ENCODE peak calls at places on chromosomes 5 and 9, in nine cellular contexts. L is sigmoid colon, D is upper lobe of left lung, H is A549, W is transverse colon, B is tibial nerve, C is esophagus muscularis mucosa, R is stomach, O is GM12878. J is an unnamed sample.

GRCh38 chr9:83596899-83597504 is 25.9 kb upstream of the IDNK start:
- DNase-seq in R (no peak), W (peak; percentile 29), L (no peak), B (no peak), O (no peak), D (no peak), C (no peak), H (peak; percentile 42), J (peak; percentile 24)

GRCh38 chr5:58184910-58185309 is 275.0 kb downstream of the PLK2 start:
- DNase-seq in W (no peak), B (no peak), O (no peak), C (no peak), D (no peak), R (no peak), H (no peak), L (no peak), J (no peak)

GRCh38 chr5:119022017-119022745 is 33.8 kb upstream of the DTWD2 start:
- DNase-seq in H (peak; percentile 18), B (no peak), D (no peak), R (no peak), C (no peak), L (no peak), W (no peak), O (no peak), J (no peak)

GRCh38 chr5:126884269-126884819 is 107.4 kb downstream of the LMNB1 start:
- DNase-seq in R (no peak), B (no peak), D (no peak), O (no peak), L (no peak), H (no peak), W (no peak), C (no peak), J (no peak)

GRCh38 chr5:36108758-36109245 is 42.1 kb upstream of the UGT3A2 start:
- DNase-seq in L (no peak), C (no peak), R (no peak), O (no peak), W (no peak), D (no peak), B (no peak), H (no peak), J (no peak)

GRCh38 chr9:126693428-126693931 is 79.8 kb downstream of the LMX1B start:
- DNase-seq in L (peak; percentile 58), D (no peak), H (no peak), C (no peak), R (no peak), W (no peak), O (no peak), B (no peak), J (no peak)

GRCh38 chr9:110029422-110029814 is 178.5 kb downstream of the C9orf152 start:
- DNase-seq in H (peak; percentile 23), L (no peak), B (no peak), O (no peak), R (no peak), W (no peak), D (peak; percentile 23), C (no peak), J (no peak)

GRCh38 chr5:113361701-113362100 is 73.1 kb downstream of the TSSK1B start:
- DNase-seq in O (no peak), R (no peak), D (no peak), W (no peak), H (no peak), L (no peak), B (no peak), C (no peak), J (no peak)

GRCh38 chr5:156497816-156498215 is 170.9 kb downstream of the SGCD start:
- DNase-seq in B (no peak), C (no peak), W (no peak), O (no peak), L (no peak), R (no peak), D (no peak), H (no peak), J (no peak)

GRCh38 chr5:32476891-32477290 is 32.4 kb upstream of the ZFR start:
- DNase-seq in W (no peak), R (no peak), D (no peak), O (no peak), C (no peak), L (no peak), H (no peak), B (no peak), J (no peak)

GRCh38 chr9:80326105-80326504 is 754.3 kb downstream of the TLE4 start:
- DNase-seq in B (no peak), C (no peak), H (no peak), D (no peak), O (no peak), R (no peak), W (no peak), L (no peak), J (no peak)

GRCh38 chr9:71249729-71250317 is 128.4 kb upstream of the TRPM3 start:
- DNase-seq in L (no peak), W (no peak), R (no peak), D (no peak), H (peak; percentile 55), B (no peak), C (no peak), O (no peak), J (no peak)

GRCh38 chr9:23825143-23825531 is 903 bp downstream of the ELAVL2 start:
- DNase-seq in D (no peak), O (no peak), R (no peak), B (no peak), C (no peak), W (no peak), L (no peak), H (no peak), J (no peak)

GRCh38 chr5:103744159-103744558 is 181.6 kb upstream of the NUDT12 start:
- DNase-seq in O (no peak), C (no peak), D (no peak), R (no peak), H (no peak), B (no peak), W (no peak), L (no peak), J (no peak)

GRCh38 chr5:36881807-36882206 is 5.2 kb downstream of the NIPBL start:
- DNase-seq in C (no peak), L (no peak), O (no peak), D (no peak), B (no peak), R (no peak), W (no peak), H (no peak), J (no peak)

GRCh38 chr5:60959156-60959555 is 14.2 kb downstream of the NDUFAF2 start:
- DNase-seq in D (no peak), H (no peak), L (no peak), W (no peak), R (no peak), B (no peak), C (no peak), O (no peak), J (no peak)

GRCh38 chr5:169331292-169331852 is 30.4 kb upstream of the SLIT3 start:
- DNase-seq in W (no peak), O (no peak), H (no peak), L (no peak), D (no peak), R (no peak), B (no peak), C (no peak), J (no peak)

DNA sequence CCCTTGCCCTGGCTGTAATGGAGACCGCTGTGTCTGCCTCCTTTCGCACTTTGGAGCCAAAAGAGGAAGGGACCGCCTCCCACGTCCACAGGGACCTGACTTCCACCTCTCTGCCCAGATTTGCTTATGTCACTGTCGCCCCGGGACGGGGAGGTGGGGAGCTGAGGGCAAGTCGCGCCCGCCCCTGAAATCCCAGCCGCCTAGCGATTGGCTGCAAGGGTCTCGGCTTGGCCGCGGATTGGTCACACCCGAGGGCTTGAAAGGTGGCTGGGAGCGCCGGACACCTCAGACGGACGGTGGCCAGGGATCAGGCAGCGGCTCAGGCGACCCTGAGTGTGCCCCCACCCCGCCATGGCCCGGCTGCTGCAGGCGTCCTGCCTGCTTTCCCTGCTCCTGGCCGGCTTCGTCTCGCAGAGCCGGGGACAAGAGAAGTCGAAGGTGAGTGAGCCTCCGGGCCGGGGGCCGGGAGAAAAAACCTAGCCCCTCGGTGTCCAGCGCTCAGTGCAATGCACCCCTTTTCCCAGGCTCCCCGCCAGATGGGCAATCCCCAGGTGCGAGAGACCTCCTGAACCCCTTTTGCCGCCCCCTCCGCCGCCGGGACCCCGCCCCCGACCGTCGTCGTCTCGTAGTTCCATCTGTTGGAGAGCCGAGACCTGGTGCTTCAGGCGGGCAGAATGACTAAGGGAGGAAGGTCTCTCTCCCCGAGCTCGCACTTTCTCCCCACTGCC is at the start of gene GPX3:
- DNase-seq in H (peak; percentile 77), B (peak; percentile 95), L (peak; percentile 98), R (peak; percentile 89), C (peak; percentile 98), W (peak; percentile 87), O (no peak), D (peak; percentile 98), J (peak; percentile 87)
- TF ChIP-seq POLR2A in H (peak; percentile 49), B (peak; percentile 70), L (peak; percentile 70), R (peak; percentile 17), C (peak; percentile 95), W (peak; percentile 79), O (no peak), D (peak; percentile 97), J (peak; percentile 79)

GRCh38 chr5:30626557-30626956 is 566.9 kb upstream of the CDH6 start:
- DNase-seq in L (no peak), D (no peak), W (no peak), B (no peak), R (no peak), H (no peak), O (no peak), C (no peak), J (no peak)
- TF ChIP-seq EP300 in L (no peak), D (no peak), W (no peak), B (no peak), R (no peak), H (no peak), O (no peak), C (no peak), J (no peak)

GRCh38 chr9:129996161-129996849 is 46.7 kb downstream of the FNBP1 start:
- DNase-seq in L (no peak), D (no peak), O (no peak), W (no peak), R (no peak), B (no peak), H (no peak), C (no peak), J (no peak)
- TF ChIP-seq POLR2A in L (no peak), D (no peak), O (no peak), W (no peak), R (no peak), B (no peak), H (no peak), C (no peak), J (no peak)

DNA sequence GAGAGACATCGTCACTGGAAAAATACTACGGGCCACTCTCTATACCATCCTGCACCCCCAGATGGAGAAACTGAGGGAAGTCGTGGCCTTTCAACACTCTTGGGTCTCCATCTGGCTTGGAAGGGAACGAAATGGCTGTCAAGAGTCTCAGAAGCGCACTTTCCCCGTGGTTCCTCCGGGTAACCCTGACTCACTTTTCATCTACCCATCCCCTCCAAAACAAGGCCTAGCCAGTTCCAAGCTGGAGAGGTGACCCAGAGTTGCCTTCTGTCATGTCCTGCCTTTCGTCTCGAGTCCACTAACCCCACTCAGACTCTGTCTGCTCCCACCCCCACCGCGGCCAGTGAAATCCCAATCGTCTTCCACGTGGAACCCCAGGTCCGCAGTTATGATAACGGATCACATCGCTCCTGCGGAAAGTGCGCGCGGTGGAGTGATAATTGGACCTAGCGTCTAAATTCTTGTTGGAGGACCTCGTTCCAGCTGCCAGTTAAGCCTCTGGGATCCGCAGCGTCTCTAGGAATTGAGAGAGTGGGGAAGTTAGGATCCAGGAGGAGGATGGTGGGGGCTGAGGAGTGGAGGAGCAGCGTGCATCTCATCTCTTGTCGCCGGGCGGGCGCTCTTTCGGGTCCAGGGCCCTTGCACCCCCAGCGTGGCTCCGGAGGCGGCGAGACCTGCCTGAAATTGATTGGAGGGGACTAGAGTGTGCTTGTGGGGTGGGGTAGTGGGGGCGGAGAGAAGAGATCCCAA is 4.6 kb downstream of the CDKN2A start:
- DNase-seq in B (no peak), H (no peak), C (no peak), R (no peak), W (no peak), O (no peak), D (no peak), L (no peak), J (no peak)
- TF ChIP-seq EP300 in B (no peak), H (no peak), C (no peak), R (no peak), W (no peak), O (no peak), D (no peak), L (no peak), J (no peak)

J was measured in ovary.